ENCODE peak calls at places on chromosome 14, in seven cellular contexts. D is right atrium auricular region, P is heart left ventricle, W is cardiac muscle cell, Y is ovary, V is neural progenitor cell, C is right lobe of liver. M is an unnamed sample.

GRCh38 chr14:32650665-32651064 is 288.0 kb upstream of the NPAS3 start:
- DNase-seq in D (no peak), P (no peak), W (no peak), Y (no peak), V (no peak), C (no peak), M (no peak)

GRCh38 chr14:70888681-70889175 is 18.5 kb upstream of the PCNX1 start:
- DNase-seq in D (no peak), P (no peak), W (peak), Y (no peak), V (no peak), C (no peak), M (peak)

GRCh38 chr14:73997108-73997943 is 21.8 kb downstream of the ENTPD5 start:
- DNase-seq in D (no peak), P (no peak), W (no peak), Y (no peak), V (no peak), C (no peak), M (no peak)

GRCh38 chr14:106875503-106875902 is 1349.1 kb downstream of the TMEM121 start:
- DNase-seq in D (no peak), P (no peak), W (no peak), Y (peak), V (no peak), C (no peak), M (no peak)

GRCh38 chr14:32366256-32366655 is 37.2 kb downstream of the AKAP6 start:
- DNase-seq in D (no peak), P (no peak), W (peak), Y (no peak), V (peak), C (no peak), M (peak)

GRCh38 chr14:77270361-77271112 is 469 bp downstream of the NGB start:
- DNase-seq in D (no peak), P (no peak), W (no peak), Y (no peak), V (peak), C (no peak), M (no peak)

GRCh38 chr14:33720388-33720787 is 230.5 kb downstream of the EGLN3 start:
- DNase-seq in D (no peak), P (no peak), W (no peak), Y (no peak), V (no peak), C (no peak), M (no peak)

GRCh38 chr14:26377150-26377549 is 220.7 kb downstream of the NOVA1 start:
- DNase-seq in D (no peak), P (no peak), W (no peak), Y (no peak), V (no peak), C (no peak), M (no peak)

GRCh38 chr14:21264025-21264801 is 5.0 kb downstream of the HNRNPC start:
- DNase-seq in D (no peak), P (no peak), W (peak), Y (no peak), V (no peak), C (no peak), M (no peak)

GRCh38 chr14:62889354-62889753 is 155.9 kb downstream of the KCNH5 start:
- DNase-seq in D (no peak), P (no peak), W (peak), Y (no peak), V (no peak), C (no peak), M (no peak)

GRCh38 chr14:97970222-97970621 is 1173.0 kb downstream of the VRK1 start:
- DNase-seq in D (no peak), P (no peak), W (no peak), Y (no peak), V (no peak), C (no peak), M (no peak)

GRCh38 chr14:46300765-46301164 is 350.8 kb downstream of the RPL10L start:
- DNase-seq in D (no peak), P (no peak), W (no peak), Y (no peak), V (no peak), C (no peak), M (no peak)

GRCh38 chr14:20512139-20512905 is 7.0 kb downstream of the RNASE10 start:
- DNase-seq in D (no peak), P (no peak), W (no peak), Y (no peak), V (no peak), C (no peak), M (no peak)

GRCh38 chr14:104112609-104113571 is 25.5 kb upstream of the KIF26A start:
- DNase-seq in D (no peak), P (peak), W (no peak), Y (peak), V (no peak), C (peak), M (no peak)

GRCh38 chr14:42854061-42854460 is 1247.4 kb downstream of the LRFN5 start:
- DNase-seq in D (no peak), P (no peak), W (no peak), Y (no peak), V (no peak), C (no peak), M (no peak)

GRCh38 chr14:99572173-99572999 is 31.6 kb downstream of the CCDC85C start:
- DNase-seq in D (no peak), P (no peak), W (no peak), Y (no peak), V (no peak), C (peak), M (no peak)

GRCh38 chr14:99571303-99571986 is 32.6 kb downstream of the CCDC85C start:
- DNase-seq in D (no peak), P (no peak), W (no peak), Y (no peak), V (no peak), C (peak), M (no peak)

GRCh38 chr14:99574099-99574880 is 29.7 kb downstream of the CCDC85C start:
- DNase-seq in D (no peak), P (no peak), W (peak), Y (peak), V (peak), C (peak), M (no peak)

GRCh38 chr14:99573436-99574098 is 30.4 kb downstream of the CCDC85C start:
- DNase-seq in D (no peak), P (no peak), W (no peak), Y (no peak), V (no peak), C (no peak), M (no peak)

DNA sequence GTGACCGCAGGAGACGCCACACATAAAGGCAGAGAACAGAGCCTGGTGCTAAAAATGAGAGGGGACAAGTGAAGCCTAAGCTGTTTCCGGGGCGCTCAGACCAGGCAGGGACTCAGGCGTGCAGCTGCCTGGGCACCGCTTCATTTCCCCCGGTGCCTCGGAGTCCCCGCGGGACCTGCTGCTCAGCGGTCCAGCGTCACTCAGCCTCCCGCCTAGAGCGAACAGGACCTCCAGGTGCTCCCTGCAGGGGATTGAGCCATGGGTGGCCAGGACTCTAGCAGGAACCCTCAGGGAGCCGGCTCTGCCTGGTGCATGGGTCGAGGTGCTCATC is 31.0 kb downstream of the CCDC85C start:
- DNase-seq in D (no peak), P (no peak), W (no peak), Y (no peak), V (no peak), C (no peak), M (no peak)
- H3K27ac ChIP-seq in D (peak), P (peak), W (peak), Y (no peak), V (no peak), C (peak), M (peak)

GRCh38 chr14:24117179-24117578 is 2.4 kb upstream of the NRL start:
- DNase-seq in D (no peak), P (no peak), W (no peak), Y (no peak), V (no peak), C (peak), M (no peak)

GRCh38 chr14:24113801-24114535 is 609 bp upstream of the DCAF11 start:
- DNase-seq in D (peak), P (peak), W (peak), Y (peak), V (peak), C (peak), M (peak)

GRCh38 chr14:24114536-24115450 is at the start of the genes DCAF11 and NRL:
- DNase-seq in D (peak), P (peak), W (peak), Y (peak), V (peak), C (peak), M (peak)

GRCh38 chr14:24116111-24116809 is 1.5 kb upstream of the NRL start:
- DNase-seq in D (no peak), P (no peak), W (no peak), Y (no peak), V (no peak), C (no peak), M (no peak)

GRCh38 chr14:24115451-24116110 is 832 bp upstream of the NRL start:
- DNase-seq in D (no peak), P (no peak), W (no peak), Y (peak), V (no peak), C (no peak), M (no peak)
- H3K27ac ChIP-seq in D (peak), P (peak), W (peak), Y (peak), V (no peak), C (peak), M (peak)

DNA sequence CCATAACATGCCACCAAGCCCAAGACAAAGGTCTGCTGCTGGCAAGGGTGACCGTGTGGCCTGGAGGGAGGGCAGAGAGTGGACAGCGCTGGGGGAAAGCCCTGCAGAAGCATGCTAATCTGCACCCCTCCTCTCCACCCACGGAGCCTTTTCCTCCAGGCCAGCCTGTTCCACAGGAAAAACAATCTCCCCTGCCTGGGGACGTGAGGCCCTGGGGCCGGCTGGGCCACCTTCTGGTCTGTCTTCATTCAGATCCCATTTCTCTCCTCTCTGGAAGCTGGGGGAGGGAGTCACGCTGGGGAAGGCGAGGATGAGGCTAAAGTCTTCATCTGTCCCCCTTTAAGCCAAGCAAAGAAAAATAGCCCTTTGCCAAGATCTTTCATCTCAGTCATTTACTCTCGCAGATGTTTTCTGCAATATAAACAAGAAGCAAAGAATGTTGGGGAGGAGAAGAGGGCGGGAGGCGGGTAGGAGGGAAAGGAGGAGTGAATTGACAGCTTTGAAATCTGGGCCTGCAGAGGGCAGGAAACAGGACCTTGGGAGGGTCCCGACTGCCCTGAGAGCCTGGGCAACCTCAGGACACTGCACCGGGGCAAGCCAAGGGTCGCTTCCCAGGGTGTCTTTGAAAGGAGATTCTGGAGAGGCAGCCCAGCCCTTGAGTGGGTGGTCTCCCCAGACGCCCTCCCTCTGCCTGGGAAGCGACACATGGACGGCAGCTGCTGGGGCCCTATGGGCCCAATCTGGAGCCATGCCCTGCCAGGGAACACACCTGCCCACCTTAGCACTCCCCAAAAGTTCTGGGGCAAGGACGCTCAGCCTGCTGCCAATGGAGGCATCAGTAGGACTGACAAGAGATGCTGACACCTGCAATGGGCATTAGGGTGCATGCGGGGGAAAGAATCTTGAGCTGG is 133.6 kb downstream of the ZFP36L1 start:
- DNase-seq in D (peak), P (no peak), W (peak), Y (peak), V (no peak), C (no peak), M (no peak)
- H3K27ac ChIP-seq in D (peak), P (peak), W (no peak), Y (peak), V (no peak), C (peak), M (no peak)

GRCh38 chr14:75986439-75986765 is 839 bp downstream of the IFT43 start:
- DNase-seq in D (no peak), P (no peak), W (peak), Y (no peak), V (no peak), C (no peak), M (no peak)
- H3K27ac ChIP-seq in D (peak), P (peak), W (no peak), Y (peak), V (no peak), C (peak), M (no peak)

GRCh38 chr14:76237349-76237990 is 85.7 kb downstream of the GPATCH2L start:
- DNase-seq in D (no peak), P (no peak), W (no peak), Y (no peak), V (peak), C (no peak), M (no peak)
- H3K27ac ChIP-seq in D (no peak), P (no peak), W (no peak), Y (no peak), V (peak), C (no peak), M (no peak)

GRCh38 chr14:59483360-59483759 is 848 bp downstream of the L3HYPDH start:
- DNase-seq in D (no peak), P (no peak), W (peak), Y (no peak), V (no peak), C (no peak), M (peak)

GRCh38 chr14:59482471-59483331 is 1.5 kb downstream of the L3HYPDH start:
- DNase-seq in D (no peak), P (no peak), W (peak), Y (peak), V (no peak), C (no peak), M (no peak)

GRCh38 chr14:59481407-59482119 is 2.6 kb downstream of the L3HYPDH start:
- DNase-seq in D (no peak), P (no peak), W (peak), Y (no peak), V (no peak), C (no peak), M (no peak)

GRCh38 chr14:59483819-59484610 is at the start of the genes JKAMP and L3HYPDH:
- DNase-seq in D (peak), P (peak), W (peak), Y (peak), V (peak), C (peak), M (peak)

DNA sequence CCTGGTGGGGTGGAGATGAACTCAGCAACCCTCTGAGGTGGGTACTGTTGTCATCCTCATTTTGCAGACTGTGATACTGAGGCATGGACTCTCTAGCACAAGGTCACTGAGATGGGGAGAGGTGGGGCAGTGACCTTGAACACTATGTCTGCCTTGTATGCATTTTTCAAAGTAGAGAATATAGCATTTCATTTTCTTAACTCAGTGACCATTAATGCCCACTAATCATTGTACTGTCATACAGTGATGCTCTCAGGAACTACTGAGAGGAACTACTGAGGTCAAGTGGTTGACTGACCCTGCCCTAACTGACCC is 2.1 kb downstream of the L3HYPDH start:
- DNase-seq in D (no peak), P (no peak), W (no peak), Y (no peak), V (no peak), C (no peak), M (no peak)
- H3K27ac ChIP-seq in D (peak), P (peak), W (no peak), Y (no peak), V (no peak), C (peak), M (peak)

DNA sequence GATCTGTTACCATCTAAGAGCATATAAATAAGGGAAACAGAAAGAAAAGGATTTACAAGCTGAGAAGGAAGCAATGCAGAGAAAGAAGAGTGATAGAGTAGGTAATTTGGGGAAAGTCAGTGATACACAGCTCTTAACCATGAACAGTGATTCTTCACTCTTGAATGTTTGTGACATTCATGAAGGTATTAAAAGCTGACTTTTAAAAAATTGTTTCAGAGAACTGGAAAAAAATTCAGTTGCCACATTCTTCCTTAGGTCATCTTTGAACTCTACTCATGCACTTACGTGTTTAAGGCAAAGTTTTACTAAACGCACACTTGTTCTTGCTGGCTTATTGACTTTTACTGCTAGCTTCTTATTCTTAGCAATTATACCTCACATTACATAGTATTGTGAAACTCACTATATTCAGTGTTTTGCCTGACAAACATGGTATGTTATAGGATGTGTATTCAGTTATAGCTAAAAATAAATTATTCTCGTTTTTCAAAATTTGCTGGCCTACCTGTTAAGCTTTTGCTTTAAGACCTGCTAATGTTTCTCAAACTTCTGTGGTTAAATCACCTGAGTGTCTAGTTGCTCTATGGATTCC is 10.9 kb downstream of the HIF1A start:
- DNase-seq in D (no peak), P (no peak), W (peak), Y (no peak), V (no peak), C (no peak), M (no peak)
- H3K27ac ChIP-seq in D (no peak), P (no peak), W (peak), Y (no peak), V (no peak), C (no peak), M (no peak)

M was measured in caudate nucleus.